ENCODE peak calls at places on chromosomes 13 and 19, in ten cellular contexts. K, Q, L, H, A, T, Y, R, E and J are unnamed samples.

GRCh38 chr19:14063100-14063499 is 1.2 kb upstream of the PALM3 start:
- DNase-seq in R (no peak), H (no peak), Q (no peak), Y (no peak), E (no peak), K (no peak), T (no peak), L (no peak), A (no peak), J (no peak)

GRCh38 chr19:34662919-34663318 is 14.0 kb downstream of the SCGB2B2 start:
- DNase-seq in A (no peak), E (no peak), T (no peak), R (no peak), Y (no peak), L (no peak), Q (no peak), H (no peak), K (no peak), J (peak)

GRCh38 chr19:36128392-36128736 is 11.5 kb upstream of the CAPNS1 start:
- DNase-seq in K (no peak), H (no peak), T (no peak), A (no peak), L (no peak), R (no peak), Y (peak), E (no peak), Q (no peak), J (no peak)

GRCh38 chr13:113785051-113786010 is 26.3 kb downstream of the TMEM255B start:
- DNase-seq in Y (no peak), E (peak), T (no peak), R (peak), A (peak), Q (peak), H (no peak), L (no peak), K (no peak), J (peak)

GRCh38 chr13:94063096-94063495 is 416.4 kb downstream of the DCT start:
- DNase-seq in L (no peak), H (no peak), Q (peak), R (peak), Y (no peak), E (no peak), A (peak), K (no peak), T (no peak), J (no peak)

GRCh38 chr19:308471-309205 is 17.4 kb upstream of the PLPP2 start:
- DNase-seq in H (no peak), Y (no peak), K (no peak), T (no peak), R (no peak), A (no peak), L (no peak), E (no peak), Q (no peak), J (no peak)

GRCh38 chr13:65985632-65986031 is 1244.5 kb downstream of the PCDH9 start:
- DNase-seq in H (no peak), Q (no peak), K (no peak), R (no peak), E (no peak), L (no peak), Y (no peak), T (no peak), A (no peak), J (no peak)

GRCh38 chr19:32817252-32817912 is 52.2 kb downstream of the SLC7A9 start:
- DNase-seq in Y (no peak), R (no peak), T (no peak), L (no peak), Q (no peak), A (no peak), K (no peak), E (no peak), H (no peak), J (no peak)

GRCh38 chr13:44322928-44323327 is 50.7 kb upstream of the SERP2 start:
- DNase-seq in H (no peak), R (no peak), L (no peak), E (no peak), K (no peak), Y (no peak), A (no peak), Q (no peak), T (no peak), J (no peak)

GRCh38 chr13:88802886-88803285 is 1131.7 kb downstream of the SLITRK5 start:
- DNase-seq in E (no peak), K (no peak), Q (no peak), H (no peak), T (no peak), R (no peak), Y (no peak), L (no peak), A (peak), J (no peak)

GRCh38 chr19:5958074-5958850 is 19.7 kb downstream of the RANBP3 start:
- DNase-seq in E (no peak), R (no peak), K (no peak), Q (no peak), H (no peak), L (no peak), A (no peak), Y (no peak), T (no peak), J (no peak)

GRCh38 chr13:38900188-38900587 is 90.4 kb downstream of the STOML3 start:
- DNase-seq in E (no peak), L (no peak), Q (no peak), K (peak), Y (no peak), H (no peak), R (no peak), T (no peak), A (no peak), J (no peak)

GRCh38 chr13:25237083-25237482 is 50.2 kb downstream of the MTMR6 start:
- DNase-seq in K (no peak), A (no peak), Q (no peak), T (no peak), R (no peak), L (no peak), Y (no peak), E (no peak), H (no peak), J (no peak)

GRCh38 chr19:33275933-33276619 is 26.3 kb downstream of the CEBPA start:
- DNase-seq in H (no peak), R (no peak), Q (no peak), A (no peak), L (no peak), E (no peak), Y (no peak), K (no peak), T (no peak), J (no peak)

DNA sequence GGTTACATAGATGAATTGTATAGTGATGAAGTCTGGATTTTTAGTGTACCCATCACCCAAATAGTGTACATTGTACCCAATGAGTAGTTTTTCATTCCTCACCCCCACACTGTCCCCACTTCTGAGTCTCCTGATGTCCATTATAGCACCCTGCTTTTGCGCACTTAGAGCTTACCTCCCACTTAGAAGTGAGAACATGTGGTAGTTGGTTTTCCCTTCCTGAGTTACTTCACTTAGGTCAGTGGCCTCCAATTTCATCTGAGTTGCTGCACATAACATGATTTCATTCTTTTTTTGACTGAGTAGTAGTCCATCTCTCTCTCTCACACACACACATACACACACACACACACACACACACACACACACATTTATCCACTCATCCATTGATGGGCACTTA is 43.2 kb upstream of the ALOX5AP start:
- DNase-seq in L (no peak), Q (no peak), Y (no peak), K (no peak), A (no peak), E (no peak), R (no peak), T (no peak), H (no peak), J (no peak)
- TF ChIP-seq CTCF in L (no peak), Q (no peak), Y (no peak), K (no peak), A (no peak), E (no peak), R (no peak), T (no peak), H (no peak), J (no peak)

DNA sequence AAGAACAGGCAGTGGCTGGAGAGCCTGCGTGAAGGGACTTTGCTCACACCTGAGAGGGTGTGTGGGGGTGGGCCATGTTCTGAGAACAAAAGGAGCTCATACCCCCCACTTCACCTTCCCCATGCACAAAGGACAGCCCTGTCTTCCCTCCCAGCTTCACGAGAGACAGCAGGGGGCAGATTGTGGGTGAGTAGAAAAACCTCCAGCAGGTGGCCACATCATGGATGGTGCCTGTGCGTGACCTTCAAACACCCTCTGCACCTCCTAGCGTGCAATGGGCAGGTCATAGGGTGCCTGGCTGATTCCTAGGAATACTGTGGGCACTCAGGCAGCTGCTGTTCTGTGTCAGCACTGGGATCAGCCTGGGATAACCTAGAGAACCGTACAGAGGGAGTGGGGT is 36.3 kb upstream of the PSG9 start:
- DNase-seq in E (no peak), K (no peak), H (no peak), T (no peak), Q (no peak), A (no peak), L (no peak), Y (no peak), R (no peak), J (no peak)
- TF ChIP-seq CTCF in E (peak), K (no peak), H (no peak), T (no peak), Q (no peak), A (no peak), L (no peak), Y (no peak), R (no peak), J (no peak)

DNA sequence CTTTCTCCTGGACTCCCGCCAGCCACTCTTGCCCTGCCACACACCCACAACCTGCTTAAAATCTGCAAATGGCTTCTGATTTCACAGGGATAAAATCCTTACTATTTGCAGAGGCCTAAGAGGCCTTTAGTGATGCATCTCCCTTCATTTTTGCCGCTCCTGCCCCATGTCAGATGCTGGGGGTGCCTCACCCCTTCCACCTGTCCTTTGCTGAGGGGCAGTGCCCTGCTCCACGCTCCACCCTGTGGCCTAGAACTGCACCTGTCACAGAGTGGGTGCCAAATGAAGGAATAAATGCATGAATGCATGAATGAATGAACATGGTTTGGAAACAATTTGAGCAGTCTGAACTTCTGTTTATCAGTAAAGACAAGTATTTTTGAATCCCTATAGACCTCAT is 34.1 kb upstream of the UQCRFS1 start:
- DNase-seq in A (no peak), R (no peak), K (no peak), L (no peak), Q (no peak), H (no peak), E (no peak), Y (no peak), T (no peak), J (no peak)
- TF ChIP-seq CTCF in A (no peak), R (no peak), K (no peak), L (no peak), Q (no peak), H (no peak), E (no peak), Y (no peak), T (no peak), J (no peak)

GRCh38 chr13:108220042-108220441 is 1.9 kb downstream of the ABHD13 start:
- DNase-seq in H (no peak), R (no peak), E (no peak), L (no peak), Q (no peak), K (no peak), Y (peak), T (no peak), A (no peak), J (no peak)
- TF ChIP-seq CTCF in H (no peak), R (no peak), E (no peak), L (no peak), Q (no peak), K (no peak), Y (no peak), T (no peak), A (no peak), J (no peak)

GRCh38 chr19:21915411-21915810 is 79.4 kb upstream of the ZNF43 start:
- DNase-seq in K (no peak), A (no peak), E (no peak), H (no peak), T (no peak), Y (no peak), Q (no peak), L (no peak), R (no peak), J (no peak)

GRCh38 chr19:21907516-21907915 is 71.5 kb upstream of the ZNF43 start:
- DNase-seq in L (no peak), R (no peak), T (no peak), Q (no peak), Y (no peak), K (no peak), A (no peak), H (no peak), E (no peak), J (no peak)

GRCh38 chr19:21910318-21910717 is 74.3 kb upstream of the ZNF43 start:
- DNase-seq in A (no peak), H (no peak), Q (no peak), K (no peak), R (no peak), E (no peak), Y (no peak), L (no peak), T (no peak), J (no peak)

GRCh38 chr19:21908066-21908465 is 72.1 kb upstream of the ZNF43 start:
- DNase-seq in R (no peak), Y (no peak), A (no peak), K (no peak), H (no peak), L (no peak), Q (no peak), E (no peak), T (no peak), J (no peak)

GRCh38 chr19:21912654-21913053 is 76.7 kb upstream of the ZNF43 start:
- DNase-seq in E (no peak), R (no peak), Q (no peak), L (no peak), Y (no peak), K (no peak), H (no peak), A (no peak), T (no peak), J (no peak)
- TF ChIP-seq CTCF in E (no peak), R (no peak), Q (no peak), L (no peak), Y (no peak), K (no peak), H (no peak), A (no peak), T (no peak), J (no peak)

DNA sequence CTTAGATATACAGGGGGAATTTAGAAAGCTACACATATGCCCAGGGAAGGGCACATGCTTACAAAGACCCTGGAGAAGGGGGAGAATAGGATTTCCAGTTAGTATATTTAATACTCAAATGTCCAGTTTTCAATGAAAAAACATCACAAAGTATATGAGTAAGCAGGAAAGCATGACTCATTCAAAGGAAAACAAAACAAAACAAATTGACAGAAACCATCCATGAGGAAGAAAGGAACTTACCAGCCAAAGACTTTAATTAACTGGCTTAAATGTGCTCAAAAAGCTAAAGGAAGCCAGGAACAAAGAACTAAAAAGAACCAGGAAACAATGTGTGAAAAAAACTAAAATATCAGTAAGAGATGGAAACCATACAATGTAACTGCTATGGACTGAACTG is 716.2 kb upstream of the ARGLU1 start:
- DNase-seq in R (no peak), L (no peak), Y (no peak), A (peak), E (no peak), Q (no peak), T (no peak), K (no peak), H (no peak), J (no peak)
- TF ChIP-seq CTCF in R (no peak), L (no peak), Y (no peak), A (no peak), E (no peak), Q (no peak), T (no peak), K (no peak), H (no peak), J (no peak)